ENCODE peak calls at places on chromosomes 12 and 14, in six cellular contexts. I is fibroblast of lung, B is bronchial epithelial cell, R is body of pancreas, J is Panc1, C is fibroblast of pulmonary artery. H is an unnamed sample.

GRCh38 chr14:69559581-69560011 is 15.1 kb downstream of the CCDC177 start:
- DNase-seq in I (no peak), B (peak; percentile 35), R (no peak), J (no peak), C (no peak), H (no peak)

GRCh38 chr12:319116-319515 is 56.5 kb upstream of the SLC6A13 start:
- DNase-seq in I (peak; percentile 33), B (no peak), R (no peak), J (no peak), C (no peak), H (peak; percentile 19)

GRCh38 chr14:95531473-95531872 is 3.4 kb upstream of the GLRX5 start:
- DNase-seq in I (peak; percentile 85), B (peak; percentile 95), R (no peak), J (no peak), C (peak; percentile 82), H (peak; percentile 73)

GRCh38 chr12:106139422-106140141 is 828 bp upstream of the NUAK1 start:
- DNase-seq in I (peak; percentile 82), B (no peak), R (peak; percentile 86), J (no peak), C (peak; percentile 72), H (peak; percentile 74)

GRCh38 chr12:48067250-48067938 is 38.5 kb downstream of the SENP1 start:
- DNase-seq in I (no peak), B (no peak), R (no peak), J (no peak), C (no peak), H (no peak)

GRCh38 chr12:122052285-122052684 is 26.3 kb upstream of the MLXIP start:
- DNase-seq in I (peak; percentile 48), B (no peak), R (no peak), J (no peak), C (no peak), H (no peak)

GRCh38 chr14:21989090-21989489 is 315.5 kb upstream of the OR4E1 start:
- DNase-seq in I (no peak), B (no peak), R (no peak), J (no peak), C (peak; percentile 3), H (no peak)

GRCh38 chr14:63276492-63277342 is 42.0 kb downstream of the GPHB5 start:
- DNase-seq in I (peak; percentile 65), B (peak; percentile 64), R (no peak), J (peak; percentile 25), C (peak; percentile 78), H (peak; percentile 73)

GRCh38 chr12:53225635-53226424 is 6.2 kb downstream of the RARG start:
- DNase-seq in I (no peak), B (peak; percentile 66), R (no peak), J (no peak), C (no peak), H (no peak)

GRCh38 chr12:96907681-96908163 is 665 bp downstream of the NEDD1 start:
- DNase-seq in I (peak; percentile 39), B (peak; percentile 15), R (peak; percentile 18), J (no peak), C (peak; percentile 22), H (peak; percentile 24)

GRCh38 chr12:55838361-55838760 is 4.4 kb downstream of the MMP19 start:
- DNase-seq in I (no peak), B (no peak), R (no peak), J (no peak), C (no peak), H (no peak)

GRCh38 chr12:130026608-130027176 is 122.9 kb upstream of the TMEM132D start:
- DNase-seq in I (no peak), B (peak; percentile 41), R (peak; percentile 51), J (no peak), C (no peak), H (peak; percentile 2)

GRCh38 chr12:80512781-80513180 is 68.7 kb downstream of the PTPRQ start:
- DNase-seq in I (no peak), B (no peak), R (no peak), J (no peak), C (no peak), H (no peak)

GRCh38 chr12:122740351-122740750 is 9.7 kb upstream of the HCAR1 start:
- DNase-seq in I (no peak), B (no peak), R (no peak), J (no peak), C (peak; percentile 14), H (peak; percentile 32)

GRCh38 chr12:54038760-54039414 is 6.0 kb downstream of the HOXC5 start:
- DNase-seq in I (no peak), B (peak; percentile 6), R (peak; percentile 44), J (no peak), C (no peak), H (no peak)

GRCh38 chr14:29462271-29462670 is 465.4 kb downstream of the PRKD1 start:
- DNase-seq in I (no peak), B (no peak), R (no peak), J (no peak), C (no peak), H (no peak)

GRCh38 chr12:33323823-33324222 is 115.8 kb downstream of the SYT10 start:
- DNase-seq in I (no peak), B (no peak), R (no peak), J (no peak), C (no peak), H (no peak)

GRCh38 chr12:84421103-84421502 is 491.5 kb downstream of the SLC6A15 start:
- DNase-seq in I (no peak), B (no peak), R (no peak), J (no peak), C (no peak), H (no peak)

GRCh38 chr14:93960774-93961438 is 15.5 kb downstream of the ASB2 start:
- DNase-seq in I (no peak), B (no peak), R (no peak), J (no peak), C (no peak), H (no peak)

GRCh38 chr14:29822430-29822709 is 105.3 kb downstream of the PRKD1 start:
- DNase-seq in I (no peak), B (no peak), R (no peak), J (no peak), C (no peak), H (no peak)

GRCh38 chr12:108854055-108854452 is 3.3 kb downstream of the SSH1 start:
- DNase-seq in I (peak; percentile 92), B (peak; percentile 74), R (no peak), J (no peak), C (peak; percentile 96), H (peak; percentile 94)

GRCh38 chr12:5487971-5488955 is 56.4 kb downstream of the NTF3 start:
- DNase-seq in I (peak; percentile 57), B (no peak), R (no peak), J (no peak), C (peak; percentile 5), H (peak; percentile 2)

GRCh38 chr12:121209629-121210572 is at the start of gene P2RX4:
- DNase-seq in I (peak; percentile 63), B (peak; percentile 20), R (peak; percentile 84), J (no peak), C (peak; percentile 70), H (peak; percentile 70)

GRCh38 chr12:89351489-89352241 is 636 bp downstream of the DUSP6 start:
- DNase-seq in I (peak; percentile 55), B (no peak), R (peak; percentile 55), J (no peak), C (no peak), H (no peak)

GRCh38 chr14:100281286-100282082 is 24.8 kb downstream of the SLC25A29 start:
- DNase-seq in I (no peak), B (peak; percentile 26), R (no peak), J (no peak), C (no peak), H (no peak)

GRCh38 chr14:100282083-100282350 is 24.2 kb downstream of the SLC25A29 start:
- DNase-seq in I (no peak), B (no peak), R (no peak), J (no peak), C (no peak), H (no peak)

GRCh38 chr14:100279133-100279532 is 27.1 kb downstream of the SLC25A29 start:
- DNase-seq in I (no peak), B (no peak), R (no peak), J (no peak), C (no peak), H (no peak)

GRCh38 chr14:100279563-100279962 is 26.7 kb downstream of the SLC25A29 start:
- DNase-seq in I (no peak), B (no peak), R (no peak), J (no peak), C (no peak), H (no peak)

DNA sequence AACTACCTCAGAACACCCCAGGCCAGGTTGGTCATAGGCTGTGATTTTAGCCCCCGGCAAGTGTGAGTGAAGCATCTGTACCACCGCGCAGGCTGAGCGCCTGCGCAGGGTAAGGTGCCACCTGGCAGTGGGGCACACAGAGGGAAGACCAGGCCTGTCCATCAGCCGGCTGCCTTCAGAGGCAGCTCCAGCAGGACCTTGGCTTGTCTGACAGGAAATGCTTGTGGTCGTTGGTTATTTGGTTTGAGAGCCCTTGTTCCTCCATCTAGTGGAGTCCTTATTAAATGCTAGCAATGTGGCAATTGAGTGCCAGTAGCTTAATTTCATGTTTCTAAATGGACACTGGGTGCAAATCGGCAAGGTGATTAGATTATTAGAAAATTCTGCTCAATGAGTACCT is 27.5 kb downstream of the SLC25A29 start:
- DNase-seq in I (peak; percentile 74), B (peak; percentile 57), R (no peak), J (no peak), C (peak; percentile 78), H (peak; percentile 78)
- TF ChIP-seq CTCF in I (peak; percentile 19), B (peak; percentile 12), R (no peak), J (no peak), C (peak; percentile 53), H (peak; percentile 38)

GRCh38 chr12:25690996-25691864 is 138.1 kb upstream of the LMNTD1 start:
- DNase-seq in I (no peak), B (no peak), R (no peak), J (no peak), C (peak; percentile 56), H (peak; percentile 59)
- H3K4me3 ChIP-seq in I (no peak overlapping the region), B (no peak overlapping the region), R (no peak overlapping the region), J (no peak overlapping the region), C (no peak overlapping the region), H (no peak overlapping the region)

GRCh38 chr12:15720299-15720698 is 68.9 kb downstream of the EPS8 start:
- DNase-seq in I (no peak), B (no peak), R (no peak), J (no peak), C (no peak), H (no peak)
- TF ChIP-seq CTCF in I (no peak), B (no peak), R (no peak), J (no peak), C (no peak), H (no peak)

GRCh38 chr12:50276912-50277671 is 6.2 kb downstream of the LIMA1 start:
- DNase-seq in I (no peak), B (no peak), R (no peak), J (no peak), C (no peak), H (no peak)

GRCh38 chr12:50276068-50276467 is 7.3 kb downstream of the LIMA1 start:
- DNase-seq in I (no peak), B (no peak), R (no peak), J (no peak), C (no peak), H (no peak)

GRCh38 chr12:50275545-50275944 is 7.8 kb downstream of the LIMA1 start:
- DNase-seq in I (no peak), B (peak; percentile 39), R (no peak), J (no peak), C (peak; percentile 28), H (no peak)

GRCh38 chr12:50268482-50268881 is 14.8 kb downstream of the LIMA1 start:
- DNase-seq in I (no peak), B (no peak), R (no peak), J (no peak), C (no peak), H (no peak)

GRCh38 chr12:50271724-50272247 is 11.5 kb downstream of the LIMA1 start:
- DNase-seq in I (peak; percentile 56), B (no peak), R (no peak), J (no peak), C (peak; percentile 65), H (peak; percentile 76)
- H3K4me3 ChIP-seq in I (peak overlapping the region; percentile 34), B (no peak overlapping the region), R (no peak overlapping the region), J (peak overlapping the region; percentile 18), C (peak overlapping the region; percentile 31), H (no peak overlapping the region)

GRCh38 chr12:71900091-71900490 is 38.6 kb upstream of the TPH2 start:
- DNase-seq in I (no peak), B (peak; percentile 63), R (no peak), J (no peak), C (peak; percentile 13), H (peak; percentile 39)
- TF ChIP-seq CTCF in I (no peak), B (peak; percentile 17), R (peak; percentile 12), J (peak; percentile 42), C (peak; percentile 26), H (peak; percentile 28)